ENCODE peak calls at places on chromosome 21, in four cellular contexts. E is neuronal stem cell, D is mesenchymal stem cell, V is MM.1S. L is an unnamed sample.

GRCh38 chr21:30336596-30336995 is 898 bp downstream of the KRTAP27-1 start:
- DNase-seq in E (no peak), V (no peak), D (no peak), L (no peak)

GRCh38 chr21:27511241-27511640 is 544.4 kb upstream of the ADAMTS5 start:
- DNase-seq in V (no peak), D (no peak), E (no peak), L (no peak)

GRCh38 chr21:32412998-32413504 is 545 bp downstream of the EVA1C start:
- DNase-seq in E (no peak), V (no peak), D (no peak), L (no peak)

GRCh38 chr21:45073301-45074047 is 906 bp upstream of the ADARB1 start:
- DNase-seq in D (peak; percentile 49), E (no peak), V (no peak), L (no peak)

GRCh38 chr21:36429672-36430546 is 44.7 kb downstream of the CHAF1B start:
- DNase-seq in V (no peak), E (peak; percentile 56), D (peak; percentile 99), L (peak; percentile 95)

GRCh38 chr21:45401916-45402900 is 2.8 kb upstream of the COL18A1 start:
- DNase-seq in E (no peak), D (no peak), V (no peak), L (no peak)

GRCh38 chr21:27292229-27292628 is 325.3 kb upstream of the ADAMTS5 start:
- DNase-seq in V (no peak), E (no peak), D (no peak), L (no peak)

GRCh38 chr21:45900034-45900868 is 81.3 kb upstream of the COL6A1 start:
- DNase-seq in E (no peak), V (no peak), D (no peak), L (no peak)

GRCh38 chr21:19368944-19369343 is 965.4 kb upstream of the TMPRSS15 start:
- DNase-seq in E (no peak), V (peak; percentile 59), D (no peak), L (no peak)

GRCh38 chr21:23401278-23401677 is 2206.0 kb downstream of the MRPL39 start:
- DNase-seq in V (peak; percentile 44), D (no peak), E (no peak), L (no peak)

GRCh38 chr21:32858628-32859027 is 87.1 kb upstream of the PAXBP1 start:
- DNase-seq in V (no peak), D (no peak), E (no peak), L (no peak)

GRCh38 chr21:43861716-43862115 is 3.3 kb upstream of the AGPAT3 start:
- DNase-seq in V (peak; percentile 44), D (no peak), E (no peak), L (no peak)

GRCh38 chr21:44712203-44713028 is 1.0 kb upstream of the TSPEAR start:
- DNase-seq in V (no peak), E (no peak), D (no peak), L (no peak)

GRCh38 chr21:43187715-43188114 is 18.9 kb downstream of the CRYAA start:
- DNase-seq in E (no peak), D (peak; percentile 33), V (no peak), L (no peak)

GRCh38 chr21:30996728-30997127 is 41.5 kb downstream of the KRTAP19-8 start:
- DNase-seq in E (no peak), V (no peak), D (no peak), L (no peak)

GRCh38 chr21:45819478-45820170 is 161.9 kb upstream of the COL6A1 start:
- DNase-seq in E (no peak), V (no peak), D (no peak), L (no peak)

GRCh38 chr21:37463083-37463780 is 96.7 kb downstream of the DYRK1A start:
- DNase-seq in D (peak; percentile 83), E (no peak), V (peak; percentile 46), L (peak; percentile 37)

GRCh38 chr21:46065993-46066842 is 31.7 kb upstream of the COL6A2 start:
- DNase-seq in E (no peak), D (no peak), V (no peak), L (no peak)

GRCh38 chr21:44762221-44763049 is 39.2 kb downstream of the UBE2G2 start:
- DNase-seq in D (no peak), V (no peak), E (no peak), L (no peak)

GRCh38 chr21:40013001-40013735 is 145.9 kb downstream of the PCP4 start:
- DNase-seq in D (no peak), E (no peak), V (peak; percentile 82), L (no peak)

GRCh38 chr21:33152228-33153130 is 77.3 kb upstream of the IFNAR2 start:
- DNase-seq in E (no peak), D (no peak), V (no peak), L (no peak)

GRCh38 chr21:45506241-45506817 is 35.9 kb downstream of the SLC19A1 start:
- DNase-seq in V (no peak), E (no peak), D (no peak), L (no peak)

GRCh38 chr21:46116189-46116845 is 18.4 kb downstream of the COL6A2 start:
- DNase-seq in V (no peak), D (no peak), E (no peak), L (no peak)

GRCh38 chr21:32425628-32426027 is 13.1 kb downstream of the EVA1C start:
- DNase-seq in D (no peak), E (no peak), V (no peak), L (no peak)

GRCh38 chr21:25639167-25639921 is at the start of gene JAM2:
- DNase-seq in E (peak; percentile 51), V (peak; percentile 46), D (peak; percentile 35), L (no peak)

GRCh38 chr21:36744190-36744559 is 45.3 kb downstream of the SIM2 start:
- DNase-seq in V (no peak), E (no peak), D (no peak), L (no peak)

GRCh38 chr21:33115586-33116541 is 45.9 kb downstream of the OLIG1 start:
- DNase-seq in D (no peak), V (no peak), E (no peak), L (no peak)

GRCh38 chr21:27423073-27423472 is 456.2 kb upstream of the ADAMTS5 start:
- DNase-seq in E (no peak), V (no peak), D (peak; percentile 91), L (no peak)

GRCh38 chr21:34919406-34919805 is 129.7 kb downstream of the RUNX1 start:
- DNase-seq in D (no peak), E (no peak), V (no peak), L (no peak)

GRCh38 chr21:34914239-34914638 is 134.9 kb downstream of the RUNX1 start:
- DNase-seq in D (peak; percentile 52), V (no peak), E (no peak), L (no peak)

GRCh38 chr21:34913786-34914185 is 135.3 kb downstream of the RUNX1 start:
- DNase-seq in V (no peak), E (no peak), D (peak; percentile 49), L (no peak)

GRCh38 chr21:34915364-34915834 is 133.7 kb downstream of the RUNX1 start:
- DNase-seq in E (no peak), D (peak; percentile 72), V (no peak), L (no peak)

DNA sequence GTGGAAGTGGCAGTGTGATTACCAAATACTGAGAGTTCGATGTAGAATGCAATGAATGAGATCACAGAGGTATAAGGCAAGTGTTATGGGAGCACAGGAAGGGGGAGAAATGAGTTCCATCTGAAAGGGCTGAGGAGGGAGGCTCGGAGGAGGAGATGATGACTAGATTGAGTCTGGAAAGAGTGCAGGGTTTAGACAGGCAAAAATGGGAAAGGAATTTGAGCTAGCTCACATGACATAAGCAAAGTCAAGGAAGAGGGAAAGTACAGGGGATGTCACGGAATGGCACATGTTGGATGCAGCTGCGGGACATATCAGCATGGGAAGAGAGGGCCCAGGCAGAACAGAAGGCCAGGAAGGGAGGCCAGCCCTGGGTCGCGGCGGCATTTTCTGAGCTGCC is 132.7 kb downstream of the RUNX1 start:
- DNase-seq in D (peak; percentile 87), V (no peak), E (no peak), L (no peak)
- H3K4me2 ChIP-seq in D (no peak overlapping the region), V (no peak overlapping the region), E (no peak overlapping the region), L (no peak overlapping the region)

DNA sequence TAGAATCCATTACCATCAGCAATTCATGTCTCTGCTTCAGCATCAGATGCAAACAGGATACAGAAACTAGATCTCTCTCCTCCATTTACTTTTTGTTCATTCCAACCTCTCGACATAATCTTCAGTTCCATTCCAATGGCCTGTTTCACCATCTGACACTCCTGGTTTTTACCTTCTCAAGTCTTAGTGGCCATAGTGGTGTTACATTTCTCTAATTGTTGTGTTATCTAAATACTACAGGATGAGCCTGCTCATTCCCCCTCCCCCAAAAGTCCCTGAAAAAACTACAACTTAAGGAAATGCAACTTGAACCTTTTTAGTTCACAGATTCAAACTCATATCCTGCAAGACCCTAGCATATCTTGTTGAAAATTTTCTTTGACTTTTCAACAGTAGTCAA is 4.0 kb downstream of the NRIP1 start:
- DNase-seq in V (no peak), E (no peak), D (peak; percentile 36), L (no peak)
- H3K4me2 ChIP-seq in V (no peak overlapping the region), E (no peak overlapping the region), D (no peak overlapping the region), L (peak overlapping the region; percentile 75)

GRCh38 chr21:42105916-42106315 is 34.8 kb downstream of the UMODL1 start:
- DNase-seq in D (no peak), V (no peak), E (no peak), L (no peak)

GRCh38 chr21:42106425-42106824 is 35.3 kb downstream of the UMODL1 start:
- DNase-seq in D (no peak), V (no peak), E (no peak), L (no peak)

GRCh38 chr21:42108554-42108885 is 37.4 kb downstream of the UMODL1 start:
- DNase-seq in V (no peak), E (no peak), D (no peak), L (no peak)

GRCh38 chr21:42107881-42108553 is 36.9 kb downstream of the UMODL1 start:
- DNase-seq in E (peak; percentile 20), V (peak; percentile 100), D (peak; percentile 70), L (no peak)

DNA sequence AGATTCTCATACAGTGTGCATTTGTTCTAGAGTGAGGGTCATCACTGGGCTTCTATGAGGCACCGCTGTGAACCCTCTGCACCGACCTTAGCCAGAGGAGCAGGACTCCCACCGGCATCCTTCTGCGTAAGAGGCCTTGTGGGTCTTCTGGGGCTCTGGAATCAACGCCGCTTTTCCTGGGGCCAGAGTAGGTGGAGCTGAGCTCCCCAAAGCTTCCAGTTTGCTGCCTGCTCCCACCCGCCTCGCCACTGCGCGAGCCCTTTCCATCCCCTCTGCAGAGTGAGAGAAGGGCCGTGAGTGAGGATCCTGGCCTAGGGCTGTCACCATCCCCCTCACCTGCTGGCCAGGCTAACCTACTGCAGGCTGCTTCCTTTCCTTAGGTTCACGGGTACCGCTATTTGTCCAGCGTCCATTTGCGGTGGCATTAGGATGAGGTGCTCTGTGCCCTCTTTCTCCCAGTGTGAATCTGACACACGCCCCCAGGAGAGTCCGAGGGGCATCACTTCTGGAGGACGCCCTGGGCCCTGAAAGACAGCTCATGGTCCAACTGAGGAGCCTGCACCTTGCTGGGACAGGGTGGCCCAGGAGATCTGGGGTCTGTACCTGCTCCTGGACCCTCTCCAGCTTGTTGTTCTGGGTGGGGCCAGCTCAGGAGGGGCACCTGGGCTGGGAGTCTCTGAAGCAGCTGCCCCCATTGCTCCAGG is 36.2 kb downstream of the UMODL1 start:
- DNase-seq in D (no peak), V (peak; percentile 30), E (no peak), L (no peak)
- H3K4me2 ChIP-seq in D (no peak overlapping the region), V (peak overlapping the region; percentile 81), E (no peak overlapping the region), L (no peak overlapping the region)

GRCh38 chr21:35394049-35394448 is 344.9 kb upstream of the RUNX1 start:
- DNase-seq in E (no peak), D (no peak), V (no peak), L (no peak)

GRCh38 chr21:35394634-35395369 is 345.7 kb upstream of the RUNX1 start:
- DNase-seq in D (no peak), V (no peak), E (no peak), L (no peak)

GRCh38 chr21:35396655-35397054 is 347.6 kb upstream of the RUNX1 start:
- DNase-seq in D (no peak), E (no peak), V (no peak), L (no peak)

GRCh38 chr21:35398366-35398982 is 349.4 kb upstream of the RUNX1 start:
- DNase-seq in E (no peak), V (no peak), D (peak; percentile 31), L (no peak)

GRCh38 chr21:35395728-35396127 is 346.6 kb upstream of the RUNX1 start:
- DNase-seq in E (no peak), D (no peak), V (no peak), L (no peak)
- H3K4me2 ChIP-seq in E (no peak overlapping the region), D (no peak overlapping the region), V (no peak overlapping the region), L (no peak overlapping the region)

L was measured in HCT116.